ENCODE peak calls at places on chromosomes 6 and 20, in seven cellular contexts. V is activated CD4-positive, alpha-beta T cell treated with anti-CD3 and anti-CD28 coated beads for 48 hours; G is mesothelial cell of epicardium; I is naive thymus-derived CD4-positive, alpha-beta T cell; L is AG10803; O is activated gamma-delta T cell; U is GDM1. M is an unnamed sample.
A peak's percentile ranks its signal among the peaks of the same experiment; 100 is the strongest.

GRCh38 chr6:118705799-118706481 is 54.5 kb upstream of the CEP85L start:
- DNase-seq in V (peak; percentile 46), G (no peak), I (no peak), L (peak; percentile 82), O (no peak), U (peak; percentile 2), M (no peak)

GRCh38 chr6:50185006-50185405 is 135.3 kb upstream of the DEFB112 start:
- DNase-seq in V (no peak), G (no peak), I (no peak), L (no peak), O (no peak), U (no peak), M (no peak)

GRCh38 chr20:43520074-43520473 is 12.6 kb downstream of the L3MBTL1 start:
- DNase-seq in V (no peak), G (no peak), I (no peak), L (no peak), O (no peak), U (no peak), M (no peak)

GRCh38 chr20:36574278-36575065 is 1.1 kb downstream of the TGIF2 start:
- DNase-seq in V (peak; percentile 66), G (peak; percentile 67), I (peak; percentile 60), L (peak; percentile 28), O (peak; percentile 34), U (no peak), M (peak; percentile 48)

GRCh38 chr6:95159557-95159956 is 417.8 kb upstream of the MANEA start:
- DNase-seq in V (no peak), G (no peak), I (no peak), L (no peak), O (no peak), U (no peak), M (no peak)

GRCh38 chr6:168017629-168018028 is 20.2 kb downstream of the KIF25 start:
- DNase-seq in V (no peak), G (no peak), I (no peak), L (no peak), O (no peak), U (no peak), M (no peak)

GRCh38 chr6:90098025-90098474 is 198.6 kb downstream of the BACH2 start:
- DNase-seq in V (no peak), G (no peak), I (no peak), L (peak; percentile 98), O (no peak), U (no peak), M (no peak)

GRCh38 chr20:54293526-54293925 is 85.6 kb downstream of the PFDN4 start:
- DNase-seq in V (no peak), G (no peak), I (no peak), L (peak; percentile 4), O (no peak), U (no peak), M (no peak)

GRCh38 chr6:147642458-147642857 is 134.0 kb downstream of the SAMD5 start:
- DNase-seq in V (no peak), G (no peak), I (no peak), L (no peak), O (no peak), U (no peak), M (no peak)

GRCh38 chr6:109417646-109418045 is 22.8 kb downstream of the PPIL6 start:
- DNase-seq in V (no peak), G (no peak), I (no peak), L (no peak), O (no peak), U (no peak), M (no peak)

GRCh38 chr6:139954463-139955071 is 580.1 kb upstream of the CITED2 start:
- DNase-seq in V (no peak), G (no peak), I (no peak), L (no peak), O (no peak), U (no peak), M (no peak)

GRCh38 chr6:40874495-40874894 is 164.5 kb downstream of the UNC5CL start:
- DNase-seq in V (no peak), G (no peak), I (no peak), L (no peak), O (no peak), U (no peak), M (no peak)

GRCh38 chr6:2891768-2892170 is 11.3 kb downstream of the SERPINB9 start:
- DNase-seq in V (peak; percentile 84), G (no peak), I (peak; percentile 79), L (no peak), O (peak; percentile 16), U (no peak), M (no peak)

GRCh38 chr20:19275630-19276071 is 63.2 kb downstream of the SLC24A3 start:
- DNase-seq in V (no peak), G (no peak), I (no peak), L (peak; percentile 56), O (no peak), U (no peak), M (no peak)

GRCh38 chr6:2552648-2553154 is 198.0 kb downstream of the MYLK4 start:
- DNase-seq in V (no peak), G (no peak), I (no peak), L (no peak), O (no peak), U (no peak), M (no peak)

GRCh38 chr6:44263357-44264100 is 1.8 kb downstream of the NFKBIE start:
- DNase-seq in V (no peak), G (no peak), I (no peak), L (no peak), O (no peak), U (no peak), M (no peak)

GRCh38 chr20:875115-875514 is 41.0 kb downstream of the ANGPT4 start:
- DNase-seq in V (no peak), G (no peak), I (no peak), L (no peak), O (no peak), U (no peak), M (no peak)

GRCh38 chr6:106557837-106558236 is 71.5 kb downstream of the RTN4IP1 start:
- DNase-seq in V (no peak), G (no peak), I (no peak), L (no peak), O (no peak), U (no peak), M (no peak)

GRCh38 chr6:46760925-46761324 is 14.2 kb downstream of the ANKRD66 start:
- DNase-seq in V (no peak), G (no peak), I (no peak), L (no peak), O (no peak), U (no peak), M (no peak)

GRCh38 chr6:37525460-37526357 is 26.0 kb upstream of the CCDC167 start:
- DNase-seq in V (no peak), G (no peak), I (no peak), L (no peak), O (no peak), U (no peak), M (no peak)

GRCh38 chr6:168841609-168842278 is 400.8 kb downstream of the SMOC2 start:
- DNase-seq in V (no peak), G (no peak), I (no peak), L (no peak), O (no peak), U (no peak), M (no peak)

GRCh38 chr6:118313208-118313607 is 234.9 kb upstream of the PLN start:
- DNase-seq in V (no peak), G (no peak), I (no peak), L (no peak), O (no peak), U (no peak), M (no peak)

GRCh38 chr6:109290143-109290931 is 91.9 kb downstream of the CD164 start:
- DNase-seq in V (no peak), G (no peak), I (no peak), L (no peak), O (no peak), U (no peak), M (no peak)

GRCh38 chr6:28335040-28335563 is 846 bp downstream of the ZSCAN31 start:
- DNase-seq in V (no peak), G (no peak), I (no peak), L (no peak), O (no peak), U (no peak), M (no peak)

GRCh38 chr6:3288711-3289663 is 30.2 kb downstream of the PSMG4 start:
- DNase-seq in V (no peak), G (no peak), I (no peak), L (no peak), O (no peak), U (no peak), M (no peak)

GRCh38 chr20:48317578-48317977 is 510.2 kb downstream of the PREX1 start:
- DNase-seq in V (no peak), G (no peak), I (no peak), L (no peak), O (no peak), U (no peak), M (no peak)

GRCh38 chr6:170483413-170483812 is 69.7 kb downstream of the PSMB1 start:
- DNase-seq in V (no peak), G (no peak), I (no peak), L (no peak), O (no peak), U (no peak), M (no peak)

GRCh38 chr6:150549577-150550184 is 50.0 kb upstream of the PLEKHG1 start:
- DNase-seq in V (no peak), G (no peak), I (no peak), L (no peak), O (no peak), U (no peak), M (no peak)

GRCh38 chr6:105952762-105953700 is 133.1 kb upstream of the PRDM1 start:
- DNase-seq in V (no peak), G (no peak), I (no peak), L (no peak), O (no peak), U (no peak), M (no peak)

GRCh38 chr6:154683756-154684523 is 49.3 kb upstream of the SCAF8 start:
- DNase-seq in V (no peak), G (no peak), I (no peak), L (peak; percentile 23), O (no peak), U (peak; percentile 36), M (peak; percentile 24)

GRCh38 chr20:39851459-39851858 is 837.6 kb downstream of the MAFB start:
- DNase-seq in V (no peak), G (no peak), I (no peak), L (peak; percentile 68), O (no peak), U (no peak), M (no peak)

GRCh38 chr6:90940812-90941481 is 354.1 kb upstream of the MAP3K7 start:
- DNase-seq in V (no peak), G (no peak), I (peak; percentile 16), L (peak; percentile 45), O (no peak), U (peak; percentile 53), M (no peak)

GRCh38 chr20:10324198-10324836 is 105.7 kb downstream of the SNAP25 start:
- DNase-seq in V (no peak), G (no peak), I (no peak), L (no peak), O (no peak), U (no peak), M (no peak)

GRCh38 chr6:160146454-160147145 is 25.0 kb downstream of the SLC22A1 start:
- DNase-seq in V (no peak), G (no peak), I (no peak), L (no peak), O (no peak), U (no peak), M (no peak)

GRCh38 chr6:10633216-10633615 is 61.2 kb downstream of the C6orf52 start:
- DNase-seq in V (peak; percentile 12), G (no peak), I (no peak), L (peak; percentile 31), O (no peak), U (peak; percentile 11), M (peak; percentile 20)

GRCh38 chr20:58032599-58032998 is 195.9 kb downstream of the ANKRD60 start:
- DNase-seq in V (no peak), G (no peak), I (no peak), L (no peak), O (no peak), U (no peak), M (no peak)

GRCh38 chr6:134307870-134308269 is 10.0 kb downstream of the SGK1 start:
- DNase-seq in V (no peak), G (no peak), I (no peak), L (no peak), O (no peak), U (no peak), M (no peak)

M was measured in GM12892.